ENCODE peak calls at places on chromosomes 3 and 15, in eight cellular contexts. Y, S, L, N, M, U, K and X are unnamed samples.

GRCh38 chr15:99707481-99708270 is 25.6 kb downstream of the LYSMD4 start:
- DNase-seq in Y (no peak), S (no peak), L (no peak), N (no peak), M (peak), U (no peak), K (no peak), X (no peak)

GRCh38 chr3:58528629-58529028 is 8.4 kb downstream of the ACOX2 start:
- DNase-seq in Y (no peak), S (peak), L (no peak), N (peak), M (peak), U (peak), K (no peak), X (no peak)

GRCh38 chr3:177358968-177359600 is 161.8 kb upstream of the TBL1XR1 start:
- DNase-seq in Y (peak), S (no peak), L (no peak), N (peak), M (peak), U (no peak), K (peak), X (peak)

GRCh38 chr15:99002226-99002625 is 5.4 kb downstream of the PGPEP1L start:
- DNase-seq in Y (no peak), S (no peak), L (no peak), N (no peak), M (no peak), U (no peak), K (no peak), X (no peak)

GRCh38 chr15:34783986-34784385 is 11.4 kb downstream of the ACTC1 start:
- DNase-seq in Y (no peak), S (no peak), L (no peak), N (no peak), M (no peak), U (no peak), K (no peak), X (no peak)

GRCh38 chr3:171984883-171985282 is 54.5 kb upstream of the FNDC3B start:
- DNase-seq in Y (no peak), S (no peak), L (no peak), N (no peak), M (no peak), U (no peak), K (no peak), X (no peak)

GRCh38 chr15:55247276-55247675 is 42.3 kb downstream of the RAB27A start:
- DNase-seq in Y (no peak), S (no peak), L (no peak), N (no peak), M (no peak), U (no peak), K (no peak), X (no peak)

GRCh38 chr3:66276705-66277274 is 56.0 kb downstream of the SLC25A26 start:
- DNase-seq in Y (no peak), S (no peak), L (no peak), N (peak), M (peak), U (no peak), K (peak), X (no peak)

GRCh38 chr3:46624976-46625490 is 12.7 kb downstream of the FAM240A start:
- DNase-seq in Y (no peak), S (no peak), L (no peak), N (peak), M (no peak), U (no peak), K (no peak), X (no peak)

GRCh38 chr3:7651213-7651612 is 790.3 kb downstream of the GRM7 start:
- DNase-seq in Y (no peak), S (no peak), L (no peak), N (no peak), M (no peak), U (no peak), K (no peak), X (no peak)

GRCh38 chr3:141393151-141394076 is 25.1 kb downstream of the ZBTB38 start:
- DNase-seq in Y (no peak), S (no peak), L (no peak), N (no peak), M (no peak), U (no peak), K (peak), X (no peak)

GRCh38 chr3:141710888-141711616 is 27.0 kb upstream of the RNF7 start:
- DNase-seq in Y (no peak), S (no peak), L (peak), N (no peak), M (peak), U (no peak), K (no peak), X (no peak)

GRCh38 chr3:30332196-30333021 is 274.0 kb upstream of the TGFBR2 start:
- DNase-seq in Y (no peak), S (no peak), L (no peak), N (no peak), M (peak), U (no peak), K (no peak), X (no peak)

GRCh38 chr3:25899352-25900101 is 109.6 kb downstream of the OXSM start:
- DNase-seq in Y (no peak), S (no peak), L (no peak), N (no peak), M (no peak), U (no peak), K (no peak), X (no peak)

GRCh38 chr3:100988080-100988479 is 5.1 kb downstream of the ABI3BP start:
- DNase-seq in Y (no peak), S (no peak), L (no peak), N (no peak), M (no peak), U (no peak), K (no peak), X (no peak)

GRCh38 chr15:63973212-63974009 is 72.9 kb downstream of the DAPK2 start:
- DNase-seq in Y (no peak), S (peak), L (peak), N (no peak), M (peak), U (no peak), K (peak), X (no peak)

GRCh38 chr15:83472151-83472550 is 25.0 kb downstream of the SH3GL3 start:
- DNase-seq in Y (no peak), S (no peak), L (no peak), N (no peak), M (no peak), U (no peak), K (no peak), X (no peak)

GRCh38 chr3:53170325-53171108 is 9.5 kb downstream of the PRKCD start:
- DNase-seq in Y (no peak), S (no peak), L (no peak), N (no peak), M (peak), U (no peak), K (no peak), X (no peak)

GRCh38 chr15:66145242-66146182 is 108.0 kb downstream of the MEGF11 start:
- DNase-seq in Y (no peak), S (no peak), L (no peak), N (peak), M (no peak), U (no peak), K (no peak), X (no peak)

GRCh38 chr3:140898340-140899180 is 43.1 kb upstream of the SLC25A36 start:
- DNase-seq in Y (no peak), S (no peak), L (peak), N (peak), M (peak), U (peak), K (peak), X (peak)

GRCh38 chr3:194687638-194688206 is 2.0 kb downstream of the FAM43A start:
- DNase-seq in Y (peak), S (peak), L (no peak), N (no peak), M (peak), U (no peak), K (peak), X (peak)

GRCh38 chr3:125375950-125376679 is 990 bp upstream of the ZNF148 start:
- DNase-seq in Y (no peak), S (no peak), L (no peak), N (no peak), M (peak), U (no peak), K (peak), X (no peak)

GRCh38 chr3:188306435-188306980 is 152.6 kb downstream of the LPP start:
- DNase-seq in Y (no peak), S (no peak), L (no peak), N (no peak), M (no peak), U (no peak), K (no peak), X (no peak)

GRCh38 chr3:179921500-179921899 is 115.2 kb downstream of the PEX5L start:
- DNase-seq in Y (no peak), S (no peak), L (no peak), N (no peak), M (no peak), U (no peak), K (no peak), X (no peak)

GRCh38 chr3:30693470-30694120 is 87.2 kb downstream of the TGFBR2 start:
- DNase-seq in Y (peak), S (no peak), L (no peak), N (no peak), M (peak), U (peak), K (peak), X (peak)

GRCh38 chr3:107421170-107421792 is 44.0 kb downstream of the CCDC54 start:
- DNase-seq in Y (no peak), S (no peak), L (no peak), N (no peak), M (peak), U (peak), K (peak), X (peak)

GRCh38 chr15:97521894-97522293 is 438.6 kb upstream of the ARRDC4 start:
- DNase-seq in Y (no peak), S (peak), L (no peak), N (no peak), M (no peak), U (no peak), K (no peak), X (no peak)

GRCh38 chr3:39168156-39168780 is 14.9 kb upstream of the CSRNP1 start:
- DNase-seq in Y (no peak), S (no peak), L (no peak), N (no peak), M (no peak), U (no peak), K (no peak), X (no peak)

GRCh38 chr3:4413467-4413866 is 53.6 kb downstream of the SUMF1 start:
- DNase-seq in Y (no peak), S (no peak), L (no peak), N (no peak), M (peak), U (no peak), K (no peak), X (no peak)

GRCh38 chr15:58762731-58763130 is 8.4 kb upstream of the MINDY2 start:
- DNase-seq in Y (peak), S (no peak), L (no peak), N (no peak), M (no peak), U (no peak), K (no peak), X (peak)

GRCh38 chr3:70857926-70858325 is 545.5 kb upstream of the MDFIC2 start:
- DNase-seq in Y (no peak), S (no peak), L (no peak), N (no peak), M (no peak), U (no peak), K (no peak), X (no peak)

GRCh38 chr3:142916611-142917010 is 27.7 kb upstream of the PCOLCE2 start:
- DNase-seq in Y (no peak), S (no peak), L (no peak), N (no peak), M (peak), U (no peak), K (no peak), X (no peak)

GRCh38 chr3:106457278-106458210 is 588.7 kb upstream of the CBLB start:
- DNase-seq in Y (peak), S (peak), L (peak), N (peak), M (peak), U (peak), K (no peak), X (peak)

GRCh38 chr3:39569095-39569494 is 101.6 kb downstream of the MOBP start:
- DNase-seq in Y (no peak), S (no peak), L (no peak), N (no peak), M (no peak), U (no peak), K (no peak), X (no peak)

GRCh38 chr3:147424325-147424910 is 15.3 kb downstream of the ZIC1 start:
- DNase-seq in Y (no peak), S (no peak), L (no peak), N (no peak), M (no peak), U (no peak), K (no peak), X (no peak)

GRCh38 chr3:152384412-152384811 is 115.7 kb downstream of the MBNL1 start:
- DNase-seq in Y (no peak), S (no peak), L (no peak), N (no peak), M (no peak), U (no peak), K (no peak), X (no peak)

GRCh38 chr3:11482024-11482423 is 161.7 kb downstream of the VGLL4 start:
- DNase-seq in Y (no peak), S (peak), L (no peak), N (no peak), M (no peak), U (no peak), K (no peak), X (no peak)

GRCh38 chr15:50210462-50211264 is 28.7 kb downstream of the SLC27A2 start:
- DNase-seq in Y (no peak), S (no peak), L (no peak), N (no peak), M (peak), U (no peak), K (peak), X (no peak)

GRCh38 chr3:66418432-66419052 is 82.3 kb downstream of the LRIG1 start:
- DNase-seq in Y (no peak), S (no peak), L (no peak), N (peak), M (no peak), U (no peak), K (peak), X (no peak)